ENCODE peak calls at places on chromosomes 13 and 19, in four cellular contexts. W, G, Q and E are unnamed samples. For H3K4me1, the result is how much of the 10 kb centered on the place peaks cover.

GRCh38 chr19:2613507-2614295 is 88.8 kb downstream of the GNG7 start:
- DNase-seq in W (no peak), G (no peak), Q (no peak), E (peak)

GRCh38 chr13:62113145-62113544 is 697.5 kb upstream of the PCDH20 start:
- DNase-seq in W (no peak), G (no peak), Q (no peak), E (no peak)

GRCh38 chr13:98447881-98448641 is 128.8 kb downstream of the STK24 start:
- DNase-seq in W (peak), G (no peak), Q (peak), E (no peak)

GRCh38 chr19:35585844-35586243 is at the start of gene PMIS2:
- DNase-seq in W (no peak), G (no peak), Q (no peak), E (no peak)

GRCh38 chr19:21396121-21396520 is 812 bp upstream of the ZNF493 start:
- DNase-seq in W (no peak), G (no peak), Q (no peak), E (no peak)

GRCh38 chr19:27774337-27774736 is 1438.6 kb downstream of the UQCRFS1 start:
- DNase-seq in W (no peak), G (no peak), Q (no peak), E (no peak)

GRCh38 chr19:54325194-54325621 is 12.2 kb upstream of the LILRA5 start:
- DNase-seq in W (no peak), G (no peak), Q (peak), E (peak)

GRCh38 chr19:30411714-30412113 is 39.5 kb downstream of the ZNF536 start:
- DNase-seq in W (no peak), G (no peak), Q (no peak), E (no peak)

GRCh38 chr19:44702551-44703176 is 3.7 kb downstream of the CEACAM16 start:
- DNase-seq in W (no peak), G (no peak), Q (no peak), E (no peak)

GRCh38 chr19:2064788-2065524 is 13.9 kb upstream of the MKNK2 start:
- DNase-seq in W (no peak), G (peak), Q (no peak), E (peak)

GRCh38 chr13:53379485-53379884 is 350.9 kb downstream of the OLFM4 start:
- DNase-seq in W (no peak), G (no peak), Q (no peak), E (no peak)

GRCh38 chr19:18060472-18060871 is 26.3 kb downstream of the IL12RB1 start:
- DNase-seq in W (no peak), G (no peak), Q (no peak), E (no peak)

GRCh38 chr19:10372698-10373097 is 7.7 kb downstream of the TYK2 start:
- DNase-seq in W (no peak), G (no peak), Q (no peak), E (no peak)

GRCh38 chr19:55247621-55248099 is 11.2 kb downstream of the PPP6R1 start:
- DNase-seq in W (peak), G (peak), Q (no peak), E (no peak)

GRCh38 chr13:44416297-44416696 is 42.7 kb downstream of the SERP2 start:
- DNase-seq in W (no peak), G (no peak), Q (no peak), E (no peak)

GRCh38 chr19:55973982-55974381 is 12.6 kb upstream of the NLRP5 start:
- DNase-seq in W (no peak), G (no peak), Q (no peak), E (no peak)

GRCh38 chr13:108963846-108964600 is 334.6 kb downstream of the MYO16 start:
- DNase-seq in W (no peak), G (no peak), Q (no peak), E (no peak)

GRCh38 chr19:632228-633067 is 889 bp downstream of the POLRMT start:
- DNase-seq in W (no peak), G (no peak), Q (peak), E (peak)

GRCh38 chr13:33953203-33953602 is 135.3 kb downstream of the RFC3 start:
- DNase-seq in W (no peak), G (no peak), Q (no peak), E (no peak)

GRCh38 chr13:22848539-22849052 is 332.2 kb upstream of the SGCG start:
- DNase-seq in W (no peak), G (no peak), Q (no peak), E (peak)

GRCh38 chr13:40074338-40074737 is 418.9 kb downstream of the COG6 start:
- DNase-seq in W (no peak), G (no peak), Q (no peak), E (no peak)

GRCh38 chr19:47309608-47310007 is at the start of gene C5AR1:
- DNase-seq in W (peak), G (no peak), Q (no peak), E (peak)

GRCh38 chr13:26589754-26590153 is 32.3 kb downstream of the WASF3 start:
- DNase-seq in W (peak), G (no peak), Q (no peak), E (no peak)

GRCh38 chr19:47531640-47532387 is 17.0 kb upstream of the NAPA start:
- DNase-seq in W (no peak), G (no peak), Q (no peak), E (no peak)

GRCh38 chr13:25371608-25372274 is at the start of gene ATP8A2:
- DNase-seq in W (no peak), G (no peak), Q (peak), E (no peak)

GRCh38 chr13:84137292-84137691 is 255.0 kb upstream of the SLITRK1 start:
- DNase-seq in W (no peak), G (no peak), Q (no peak), E (no peak)

GRCh38 chr13:65965496-65965895 is 1264.6 kb downstream of the PCDH9 start:
- DNase-seq in W (no peak), G (no peak), Q (no peak), E (no peak)

GRCh38 chr19:37362733-37363132 is 8.2 kb upstream of the ZNF527 start:
- DNase-seq in W (no peak), G (no peak), Q (no peak), E (no peak)

GRCh38 chr13:25598421-25598820 is 226.6 kb downstream of the ATP8A2 start:
- DNase-seq in W (no peak), G (no peak), Q (no peak), E (no peak)

GRCh38 chr19:5103061-5103701 is 134.3 kb downstream of the KDM4B start:
- DNase-seq in W (peak), G (peak), Q (no peak), E (peak)

GRCh38 chr19:35565016-35565856 is 1.8 kb upstream of the ATP4A start:
- DNase-seq in W (no peak), G (no peak), Q (no peak), E (no peak)

GRCh38 chr19:7507884-7508283 is 8.0 kb upstream of the ZNF358 start:
- DNase-seq in W (no peak), G (peak), Q (no peak), E (peak)

GRCh38 chr19:35940078-35940775 is 4.1 kb downstream of the LRFN3 start:
- DNase-seq in W (no peak), G (no peak), Q (no peak), E (no peak)

GRCh38 chr19:10089801-10090375 is 3.8 kb downstream of the SHFL start:
- DNase-seq in W (no peak), G (no peak), Q (no peak), E (no peak)

GRCh38 chr13:110455941-110456340 is 105.6 kb downstream of the RAB20 start:
- DNase-seq in W (peak), G (peak), Q (peak), E (peak)

GRCh38 chr19:41537789-41538188 is 38.2 kb upstream of the CEACAM21 start:
- DNase-seq in W (no peak), G (no peak), Q (no peak), E (no peak)

GRCh38 chr19:41543582-41543981 is 32.4 kb upstream of the CEACAM21 start:
- DNase-seq in W (no peak), G (no peak), Q (no peak), E (no peak)

GRCh38 chr19:41542622-41543021 is 33.3 kb upstream of the CEACAM21 start:
- DNase-seq in W (no peak), G (no peak), Q (no peak), E (no peak)

GRCh38 chr19:41541990-41542584 is 33.9 kb upstream of the CEACAM21 start:
- DNase-seq in W (peak), G (peak), Q (peak), E (no peak)

GRCh38 chr19:41540041-41540695 is 35.8 kb upstream of the CEACAM21 start:
- DNase-seq in W (no peak), G (no peak), Q (no peak), E (no peak)
- H3K4me1 ChIP-seq in W (under half), G (under half), Q (under half), E (under half)

DNA sequence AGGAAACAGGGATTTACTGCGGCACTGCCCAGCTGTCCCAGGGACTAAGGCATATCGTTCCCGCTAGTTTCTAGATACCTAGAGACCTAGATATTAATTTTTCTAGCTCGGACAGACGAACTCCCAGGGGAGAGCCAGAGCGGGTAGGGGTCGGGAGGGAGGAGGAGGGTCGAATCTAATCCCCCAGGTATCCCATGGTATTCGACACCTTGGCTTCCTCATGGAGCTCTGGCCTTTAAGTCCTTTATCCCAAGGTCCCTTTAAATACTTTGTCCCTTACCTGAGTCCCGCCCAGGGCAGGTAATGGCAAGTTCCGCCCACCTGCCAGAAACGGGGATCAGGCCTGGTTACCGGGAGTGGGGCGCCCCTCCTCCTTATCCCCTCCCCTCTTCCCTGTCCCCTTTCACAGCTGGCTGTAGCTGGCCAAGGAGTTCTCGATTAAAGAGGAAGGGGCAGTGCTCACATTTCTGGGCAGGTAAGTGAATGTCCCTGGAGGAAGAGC is at the start of gene PRRG2:
- DNase-seq in W (no peak), G (no peak), Q (no peak), E (peak)
- H3K4me3 ChIP-seq in W (peak), G (peak), Q (peak), E (peak)

DNA sequence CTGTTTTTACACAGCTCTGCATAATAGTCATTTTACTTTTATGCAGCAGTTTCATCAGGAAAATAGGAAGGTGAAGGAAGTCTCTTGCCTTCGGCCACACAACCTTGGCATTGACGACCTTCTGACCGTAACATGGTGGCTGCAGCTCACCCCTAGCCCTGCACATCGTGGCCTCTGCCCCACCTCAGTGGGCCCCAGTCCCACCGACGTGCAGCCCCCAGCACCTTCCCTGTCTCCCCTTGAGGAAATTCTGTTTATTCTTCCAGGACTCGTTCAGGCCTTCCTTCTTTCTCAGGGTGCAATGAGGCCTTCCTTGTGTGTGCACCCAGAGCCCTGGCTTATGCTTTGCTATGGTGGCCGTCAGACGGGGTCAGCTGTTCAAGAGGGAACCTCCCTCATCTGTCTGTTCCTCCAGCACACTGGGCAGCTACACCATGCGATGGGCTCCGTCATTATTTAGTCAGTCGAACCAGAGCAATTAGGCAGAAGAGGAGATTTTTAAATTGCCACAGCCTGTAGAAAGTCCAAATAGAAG is 33.3 kb downstream of the TMEM255B start:
- DNase-seq in W (no peak), G (no peak), Q (no peak), E (no peak)
- H3K4me1 ChIP-seq in W (under half), G (under half), Q (under half), E (under half)

GRCh38 chr13:94702181-94703041 is 9.9 kb downstream of the SOX21 start:
- DNase-seq in W (no peak), G (no peak), Q (no peak), E (no peak)
- H3K4me3 ChIP-seq in W (no peak), G (no peak), Q (peak), E (no peak)

DNA sequence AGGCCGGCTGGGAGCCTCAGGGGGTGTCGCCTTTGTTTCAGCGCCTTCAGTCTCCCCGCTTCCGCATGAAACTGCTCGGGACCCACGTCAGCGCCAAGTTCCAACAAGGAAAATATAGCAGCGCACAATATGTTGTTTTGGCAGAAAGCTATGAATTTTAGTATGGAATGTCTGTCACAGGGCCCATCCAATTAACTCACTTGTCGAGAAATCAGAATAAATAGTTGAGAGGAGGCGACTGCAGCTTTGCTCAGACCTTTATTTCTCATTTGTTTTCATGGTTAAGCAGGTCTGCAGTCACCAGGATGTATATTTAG is 34.4 kb upstream of the MEDAG start:
- DNase-seq in W (no peak), G (no peak), Q (no peak), E (no peak)
- H3K4me1 ChIP-seq in W (under half), G (under half), Q (under half), E (under half)

DNA sequence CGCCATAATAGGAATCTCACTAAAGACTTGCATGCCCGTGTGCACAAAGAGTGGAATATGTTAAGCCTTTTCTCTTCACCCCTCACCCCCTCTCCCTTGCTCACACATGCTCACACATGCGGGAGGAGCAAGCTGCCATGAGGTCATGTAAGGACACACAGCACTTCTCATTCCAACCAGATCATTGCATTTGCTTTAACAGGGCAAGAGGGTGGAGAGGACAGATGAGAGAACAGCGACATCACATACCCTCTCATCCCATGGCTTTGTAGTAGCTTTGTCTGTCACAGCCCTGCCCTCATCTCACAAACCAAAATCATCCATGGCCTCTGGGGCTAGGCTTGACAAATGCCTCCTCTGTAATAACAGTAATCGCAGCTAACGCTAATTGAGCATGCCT is 145.6 kb upstream of the FRY start:
- DNase-seq in W (peak), G (no peak), Q (no peak), E (no peak)
- H3K4me3 ChIP-seq in W (no peak), G (no peak), Q (no peak), E (no peak)

GRCh38 chr19:13042443-13043130 is 47.3 kb downstream of the NFIX start:
- DNase-seq in W (no peak), G (no peak), Q (no peak), E (no peak)

GRCh38 chr19:13039211-13039789 is 44.0 kb downstream of the NFIX start:
- DNase-seq in W (no peak), G (no peak), Q (no peak), E (no peak)

GRCh38 chr19:13038306-13039210 is 43.3 kb downstream of the NFIX start:
- DNase-seq in W (no peak), G (no peak), Q (no peak), E (peak)

GRCh38 chr19:13040232-13040915 is 45.1 kb downstream of the NFIX start:
- DNase-seq in W (no peak), G (no peak), Q (no peak), E (no peak)

GRCh38 chr19:13040916-13041292 is 45.6 kb downstream of the NFIX start:
- DNase-seq in W (no peak), G (no peak), Q (no peak), E (no peak)
- H3K4me1 ChIP-seq in W (half or more), G (half or more), Q (under half), E (under half)

DNA sequence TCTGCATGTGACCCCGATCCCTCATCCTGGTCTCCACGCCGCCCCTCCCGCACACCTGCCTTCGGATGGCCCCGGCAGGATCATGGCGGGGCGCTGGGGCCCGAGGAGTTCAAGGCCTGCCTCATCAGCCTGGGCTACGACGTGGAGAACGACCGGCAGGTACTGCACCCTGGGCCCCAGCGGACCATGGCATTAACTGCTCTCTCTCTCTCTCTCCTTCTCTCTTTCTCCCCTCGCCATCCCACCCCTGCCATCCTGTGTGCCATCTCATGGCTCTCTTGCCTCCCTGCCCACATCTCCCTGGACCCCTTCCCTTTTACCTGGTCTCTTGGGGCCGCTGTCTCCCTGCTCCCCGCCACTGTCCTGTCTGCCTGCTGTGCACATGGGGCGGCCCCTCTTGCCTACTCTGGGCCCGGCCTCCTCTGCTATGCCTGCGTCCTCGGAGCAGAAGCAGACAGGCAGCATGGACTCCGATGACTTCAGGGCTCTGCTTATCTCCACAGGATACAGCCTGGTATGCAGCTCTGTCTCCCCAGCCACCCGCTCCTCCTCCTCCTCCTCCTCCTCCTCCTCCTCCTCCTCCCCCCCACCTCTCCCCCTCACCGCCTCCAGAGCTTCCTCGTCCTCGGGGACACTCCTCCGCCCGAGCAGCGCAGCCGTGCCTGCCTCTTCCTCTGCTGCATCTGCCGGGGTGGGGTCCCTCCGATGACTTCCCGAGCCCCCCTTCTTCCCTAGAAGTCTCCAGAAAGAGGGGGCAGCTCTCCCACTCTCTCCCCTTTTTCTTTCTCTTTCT is 16.2 kb downstream of the CAPN12 start:
- DNase-seq in W (peak), G (no peak), Q (no peak), E (peak)
- H3K4me3 ChIP-seq in W (no peak), G (no peak), Q (no peak), E (no peak)

GRCh38 chr13:75417006-75417384 is 65.0 kb downstream of the TBC1D4 start:
- DNase-seq in W (no peak), G (no peak), Q (no peak), E (no peak)
- H3K4me1 ChIP-seq in W (under half), G (half or more), Q (under half), E (under half)